ENCODE peak calls at places on chromosomes 2 and 18, in six cellular contexts. I is AG20443, Y is GM13976, Z is heart right ventricle, D is KG1, C is posterior cingulate gyrus. O is an unnamed sample.

GRCh38 chr2:232308986-232309385 is 69.6 kb upstream of the ALPP start:
- DNase-seq in I (no peak), Y (no peak), Z (no peak), D (no peak), C (no peak), O (no peak)

GRCh38 chr2:108412995-108413726 is 35.4 kb downstream of the SULT1C4 start:
- DNase-seq in I (peak; percentile 73), Y (no peak), Z (no peak), D (no peak), C (no peak), O (no peak)

GRCh38 chr18:50340078-50340477 is 34.8 kb upstream of the SKA1 start:
- DNase-seq in I (no peak), Y (no peak), Z (no peak), D (no peak), C (no peak), O (no peak)

GRCh38 chr2:222410534-222410933 is 13.8 kb upstream of the SGPP2 start:
- DNase-seq in I (no peak), Y (no peak), Z (no peak), D (no peak), C (no peak), O (no peak)

GRCh38 chr2:219689676-219690628 is 62.5 kb downstream of the SLC4A3 start:
- DNase-seq in I (peak; percentile 65), Y (peak; percentile 73), Z (peak; percentile 44), D (no peak), C (no peak), O (peak; percentile 7)

GRCh38 chr2:16198166-16198912 is 258.0 kb downstream of the MYCN start:
- DNase-seq in I (no peak), Y (no peak), Z (no peak), D (no peak), C (no peak), O (no peak)

GRCh38 chr2:19881866-19882265 is 19.9 kb downstream of the TTC32 start:
- DNase-seq in I (no peak), Y (no peak), Z (no peak), D (no peak), C (no peak), O (no peak)

GRCh38 chr2:227130636-227131035 is 33.4 kb downstream of the COL4A4 start:
- DNase-seq in I (no peak), Y (no peak), Z (no peak), D (no peak), C (peak; percentile 81), O (no peak)

O was measured in LNCaP clone FGC.